ENCODE peak calls at places on chromosomes 12 and 14, in five cellular contexts. One of them, this sample, is unnamed. For H3K9me3, the result is how much of the 10 kb centered on the place peaks cover.

GRCh38 chr14:104735830-104736642 is 12.0 kb downstream of the ADSS1 start:
- DNase-seq in OCI-LY7: no peak
- DNase-seq in GM12878: no peak
- DNase-seq in MM.1S: no peak
- DNase-seq in AG04450: no peak
- DNase-seq in this sample: no peak

GRCh38 chr12:84842406-84843013 is 70.1 kb downstream of the SLC6A15 start:
- DNase-seq in AG04450: peak
- DNase-seq in MM.1S: peak
- DNase-seq in GM12878: no peak
- DNase-seq in OCI-LY7: peak
- DNase-seq in this sample: no peak

GRCh38 chr12:75979181-75979580 is 52.4 kb downstream of the PHLDA1 start:
- DNase-seq in GM12878: no peak
- DNase-seq in AG04450: no peak
- DNase-seq in MM.1S: no peak
- DNase-seq in OCI-LY7: no peak
- DNase-seq in this sample: no peak

GRCh38 chr12:53208877-53209463 is 1.9 kb upstream of the ITGB7 start:
- DNase-seq in MM.1S: peak
- DNase-seq in AG04450: no peak
- DNase-seq in OCI-LY7: peak
- DNase-seq in GM12878: no peak
- DNase-seq in this sample: no peak

GRCh38 chr12:82357340-82357739 is 847 bp downstream of the CCDC59 start:
- DNase-seq in OCI-LY7: no peak
- DNase-seq in AG04450: no peak
- DNase-seq in MM.1S: no peak
- DNase-seq in GM12878: no peak
- DNase-seq in this sample: no peak

GRCh38 chr12:84757978-84758377 is 154.6 kb downstream of the SLC6A15 start:
- DNase-seq in OCI-LY7: no peak
- DNase-seq in AG04450: no peak
- DNase-seq in MM.1S: no peak
- DNase-seq in GM12878: no peak
- DNase-seq in this sample: no peak

GRCh38 chr12:89351489-89352241 is 636 bp downstream of the DUSP6 start:
- DNase-seq in MM.1S: peak
- DNase-seq in OCI-LY7: peak
- DNase-seq in AG04450: no peak
- DNase-seq in GM12878: no peak
- DNase-seq in this sample: peak

GRCh38 chr12:132498931-132499330 is 9.0 kb downstream of the FBRSL1 start:
- DNase-seq in AG04450: no peak
- DNase-seq in OCI-LY7: no peak
- DNase-seq in MM.1S: no peak
- DNase-seq in GM12878: no peak
- DNase-seq in this sample: no peak

GRCh38 chr12:112686373-112686772 is 105.2 kb upstream of the RPH3A start:
- DNase-seq in MM.1S: no peak
- DNase-seq in OCI-LY7: no peak
- DNase-seq in AG04450: no peak
- DNase-seq in GM12878: no peak
- DNase-seq in this sample: no peak

GRCh38 chr14:50303744-50304471 is 8.1 kb downstream of the L2HGDH start:
- DNase-seq in MM.1S: no peak
- DNase-seq in GM12878: no peak
- DNase-seq in AG04450: no peak
- DNase-seq in OCI-LY7: no peak
- DNase-seq in this sample: peak

GRCh38 chr12:46384451-46385301 is 12.1 kb upstream of the SLC38A2 start:
- DNase-seq in OCI-LY7: no peak
- DNase-seq in GM12878: no peak
- DNase-seq in MM.1S: no peak
- DNase-seq in AG04450: no peak
- DNase-seq in this sample: no peak

GRCh38 chr12:99043319-99043914 is 398.3 kb downstream of the APAF1 start:
- DNase-seq in MM.1S: peak
- DNase-seq in AG04450: peak
- DNase-seq in GM12878: peak
- DNase-seq in OCI-LY7: peak
- DNase-seq in this sample: peak

GRCh38 chr14:80077262-80077661 is 134.0 kb downstream of the DIO2 start:
- DNase-seq in OCI-LY7: no peak
- DNase-seq in MM.1S: no peak
- DNase-seq in GM12878: no peak
- DNase-seq in AG04450: peak
- DNase-seq in this sample: no peak

GRCh38 chr14:52694761-52695480 is 437 bp downstream of the ERO1A start:
- DNase-seq in OCI-LY7: peak
- DNase-seq in MM.1S: peak
- DNase-seq in GM12878: peak
- DNase-seq in AG04450: no peak
- DNase-seq in this sample: peak

GRCh38 chr12:26287666-26288408 is 92.5 kb downstream of the SSPN start:
- DNase-seq in AG04450: no peak
- DNase-seq in OCI-LY7: no peak
- DNase-seq in GM12878: no peak
- DNase-seq in MM.1S: no peak
- DNase-seq in this sample: peak

GRCh38 chr12:48813464-48814312 is 4.6 kb upstream of the CACNB3 start:
- DNase-seq in GM12878: no peak
- DNase-seq in OCI-LY7: no peak
- DNase-seq in AG04450: no peak
- DNase-seq in MM.1S: no peak
- DNase-seq in this sample: no peak

GRCh38 chr12:61652265-61652664 is 607.9 kb upstream of the USP15 start:
- DNase-seq in MM.1S: no peak
- DNase-seq in GM12878: no peak
- DNase-seq in AG04450: no peak
- DNase-seq in OCI-LY7: no peak
- DNase-seq in this sample: no peak

GRCh38 chr14:32738206-32738871 is 200.3 kb upstream of the NPAS3 start:
- DNase-seq in MM.1S: no peak
- DNase-seq in GM12878: no peak
- DNase-seq in OCI-LY7: no peak
- DNase-seq in AG04450: no peak
- DNase-seq in this sample: no peak

GRCh38 chr12:3253682-3254275 is 176.6 kb downstream of the TSPAN9 start:
- DNase-seq in AG04450: no peak
- DNase-seq in OCI-LY7: no peak
- DNase-seq in GM12878: no peak
- DNase-seq in MM.1S: no peak
- DNase-seq in this sample: no peak

GRCh38 chr12:81815611-81816010 is 56.5 kb upstream of the PPFIA2 start:
- DNase-seq in OCI-LY7: no peak
- DNase-seq in AG04450: no peak
- DNase-seq in GM12878: no peak
- DNase-seq in MM.1S: no peak
- DNase-seq in this sample: no peak

GRCh38 chr12:6312529-6313325 is 2.2 kb downstream of the PLEKHG6 start:
- DNase-seq in GM12878: peak
- DNase-seq in OCI-LY7: no peak
- DNase-seq in MM.1S: peak
- DNase-seq in AG04450: no peak
- DNase-seq in this sample: no peak

GRCh38 chr14:59377991-59378720 is 87.0 kb downstream of the GPR135 start:
- DNase-seq in AG04450: no peak
- DNase-seq in GM12878: no peak
- DNase-seq in MM.1S: no peak
- DNase-seq in OCI-LY7: no peak
- DNase-seq in this sample: no peak

GRCh38 chr14:41393512-41393911 is 213.2 kb upstream of the LRFN5 start:
- DNase-seq in GM12878: no peak
- DNase-seq in AG04450: no peak
- DNase-seq in MM.1S: no peak
- DNase-seq in OCI-LY7: no peak
- DNase-seq in this sample: no peak

GRCh38 chr14:22164616-22165015 is 424.4 kb downstream of the DAD1 start:
- DNase-seq in AG04450: no peak
- DNase-seq in OCI-LY7: no peak
- DNase-seq in MM.1S: no peak
- DNase-seq in GM12878: no peak
- DNase-seq in this sample: no peak

DNA sequence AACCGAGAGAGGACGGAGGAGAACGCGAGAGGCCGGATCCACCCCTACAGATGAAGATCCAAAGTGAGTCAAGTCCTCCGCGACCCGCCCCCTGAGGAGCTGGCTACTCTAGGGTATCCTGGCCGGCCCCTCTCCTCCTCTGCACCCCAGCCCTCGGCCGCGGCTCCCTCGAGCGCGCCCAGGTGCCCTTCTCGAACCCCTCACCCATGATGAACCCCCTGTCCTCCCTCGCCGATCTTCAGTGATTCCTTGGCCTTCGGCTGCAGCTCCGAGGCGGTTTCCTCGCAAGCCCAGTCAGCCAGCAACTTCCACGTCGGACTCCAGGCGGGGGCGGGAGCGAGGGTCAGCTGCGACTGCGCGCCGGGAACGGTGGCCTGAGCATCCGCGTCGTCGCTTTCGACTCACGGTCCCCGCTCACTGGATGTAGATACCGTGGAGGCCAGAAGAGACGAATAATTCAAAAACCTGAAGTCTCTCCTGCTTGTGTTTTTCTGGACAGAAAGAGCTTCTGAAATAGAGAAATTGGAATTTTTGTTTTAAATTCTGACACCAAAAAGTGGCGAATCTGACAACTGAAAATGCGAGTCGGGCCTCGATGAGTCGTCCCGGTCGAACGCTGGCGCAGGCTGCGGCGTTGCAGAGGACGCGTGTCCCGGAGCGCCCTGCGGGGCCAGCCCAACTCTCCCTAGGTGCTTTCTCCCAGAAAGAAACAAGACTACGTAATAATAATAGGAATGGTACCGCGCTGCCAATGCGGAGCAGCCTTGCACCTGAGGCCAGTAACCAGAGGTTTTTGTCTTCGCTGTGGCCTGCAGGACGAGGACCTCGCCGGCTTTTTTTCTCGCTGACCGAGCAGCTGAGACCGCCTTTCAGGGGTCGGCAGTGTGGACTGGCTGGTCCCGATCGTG is at the start of gene ARL1:
- DNase-seq in OCI-LY7: peak
- DNase-seq in GM12878: peak
- DNase-seq in AG04450: peak
- DNase-seq in MM.1S: peak
- DNase-seq in this sample: peak
- TF ChIP-seq CTCF in OCI-LY7: no peak
- TF ChIP-seq CTCF in GM12878: no peak
- TF ChIP-seq CTCF in AG04450: no peak
- TF ChIP-seq CTCF in MM.1S: no peak
- TF ChIP-seq CTCF in this sample: no peak

DNA sequence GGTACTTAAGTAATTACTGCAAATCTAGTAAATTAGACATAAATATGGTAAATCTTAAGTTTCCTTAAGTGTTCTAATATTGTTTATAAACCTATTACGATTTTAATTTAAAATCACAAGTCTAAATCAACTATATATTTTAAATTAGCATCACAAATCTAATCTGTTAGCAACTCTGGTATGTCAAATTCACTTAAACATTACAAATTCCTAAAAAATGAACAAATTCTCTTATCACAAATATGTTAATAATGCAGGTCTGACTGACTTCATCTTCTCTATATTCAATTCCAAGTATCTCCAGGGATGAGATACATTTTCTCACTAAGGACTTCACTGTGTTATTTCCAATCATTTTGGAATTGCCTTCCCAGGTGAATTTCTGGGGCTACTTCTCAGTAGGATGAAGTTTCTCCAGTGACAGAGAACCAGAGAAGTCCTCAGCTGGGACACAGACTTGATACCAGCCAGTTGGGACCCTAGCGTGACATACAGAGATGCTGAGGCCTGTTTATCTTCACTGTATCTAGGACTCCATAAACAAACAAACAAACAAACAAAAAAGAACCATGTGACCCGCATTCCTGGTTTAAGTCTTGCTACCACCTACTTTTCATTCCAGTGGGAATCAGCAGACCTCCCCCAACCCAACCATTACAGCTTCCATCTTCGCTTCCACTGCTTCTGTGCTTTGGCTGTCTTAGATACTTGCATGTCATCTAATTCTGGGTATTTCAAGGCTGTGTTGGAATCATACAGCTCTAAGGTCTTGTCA is 21.8 kb downstream of the CFAP251 start:
- DNase-seq in AG04450: no peak
- DNase-seq in MM.1S: no peak
- DNase-seq in OCI-LY7: no peak
- DNase-seq in GM12878: no peak
- DNase-seq in this sample: no peak
- H3K27ac ChIP-seq in AG04450: no peak
- H3K27ac ChIP-seq in MM.1S: no peak
- H3K27ac ChIP-seq in OCI-LY7: no peak
- H3K27ac ChIP-seq in GM12878: no peak
- H3K27ac ChIP-seq in this sample: no peak

DNA sequence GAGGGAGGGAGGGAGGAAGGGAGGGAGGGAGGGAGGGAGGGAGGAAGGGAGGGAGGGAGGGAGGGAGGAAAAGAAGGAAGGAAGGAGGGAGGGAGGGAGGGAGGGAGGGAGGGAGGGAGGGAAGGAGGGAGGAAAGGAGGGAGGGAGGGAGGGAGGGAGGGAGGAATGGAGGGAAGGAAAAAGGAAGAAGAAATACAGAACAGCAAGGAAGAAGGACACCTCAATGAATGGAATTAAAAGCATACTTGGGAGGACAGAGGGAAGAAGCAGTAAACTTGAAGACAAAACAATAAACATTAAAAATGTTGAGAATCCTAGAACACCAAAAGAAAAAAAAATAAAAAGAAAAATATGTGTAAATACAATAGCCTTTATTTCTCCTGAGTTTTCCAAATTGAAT is 6.2 kb downstream of the OR4Q2 start:
- DNase-seq in GM12878: no peak
- DNase-seq in MM.1S: no peak
- DNase-seq in OCI-LY7: no peak
- DNase-seq in AG04450: no peak
- DNase-seq in this sample: no peak
- H3K9me3 ChIP-seq in GM12878: under half
- H3K9me3 ChIP-seq in MM.1S: under half
- H3K9me3 ChIP-seq in OCI-LY7: under half
- H3K9me3 ChIP-seq in AG04450: under half
- H3K9me3 ChIP-seq in this sample: under half

GRCh38 chr12:15428632-15429031 is 106.3 kb downstream of the PTPRO start:
- DNase-seq in MM.1S: no peak
- DNase-seq in AG04450: no peak
- DNase-seq in OCI-LY7: no peak
- DNase-seq in GM12878: no peak
- DNase-seq in this sample: no peak

GRCh38 chr12:15427913-15428312 is 105.6 kb downstream of the PTPRO start:
- DNase-seq in GM12878: no peak
- DNase-seq in AG04450: no peak
- DNase-seq in MM.1S: no peak
- DNase-seq in OCI-LY7: no peak
- DNase-seq in this sample: no peak

DNA sequence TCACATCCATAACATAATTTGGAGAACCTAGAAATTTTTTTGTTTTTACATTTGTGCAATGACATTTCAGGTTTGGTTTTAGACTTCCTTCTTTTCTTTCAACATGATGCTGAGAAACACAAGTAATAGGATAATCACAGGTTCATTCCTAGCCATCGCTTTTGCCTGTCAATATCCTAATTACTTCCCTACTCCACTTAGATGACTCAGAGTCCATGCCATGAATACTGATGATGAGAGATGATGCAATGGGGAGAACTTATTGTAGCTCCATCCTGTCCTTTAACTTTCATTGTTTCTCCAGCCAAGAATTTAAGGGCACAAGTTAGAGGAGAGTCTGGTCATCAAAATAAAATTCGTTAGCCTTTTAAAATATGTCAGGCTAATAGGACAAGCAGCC is 101.3 kb downstream of the PTPRO start:
- DNase-seq in MM.1S: no peak
- DNase-seq in AG04450: no peak
- DNase-seq in GM12878: no peak
- DNase-seq in OCI-LY7: no peak
- DNase-seq in this sample: no peak
- TF ChIP-seq CTCF in MM.1S: no peak
- TF ChIP-seq CTCF in AG04450: no peak
- TF ChIP-seq CTCF in GM12878: no peak
- TF ChIP-seq CTCF in OCI-LY7: no peak
- TF ChIP-seq CTCF in this sample: no peak